ENCODE peak calls at places on chromosome 16, in eight cellular contexts. T, Z, H, L, I, Y, A and G are unnamed samples.

GRCh38 chr16:49010396-49010795 is 271.2 kb downstream of the CBLN1 start:
- DNase-seq in T (no peak), Z (no peak), H (no peak), L (no peak), I (no peak), Y (peak), A (no peak), G (no peak)

GRCh38 chr16:87461466-87461975 is 31.3 kb downstream of the ZCCHC14 start:
- DNase-seq in T (peak), Z (no peak), H (no peak), L (peak), I (no peak), Y (peak), A (peak), G (no peak)

GRCh38 chr16:77212736-77213541 is 13.7 kb downstream of the SYCE1L start:
- DNase-seq in T (peak), Z (no peak), H (no peak), L (peak), I (no peak), Y (peak), A (no peak), G (no peak)

GRCh38 chr16:57341441-57342303 is 16.9 kb upstream of the CCL22 start:
- DNase-seq in T (no peak), Z (peak), H (peak), L (no peak), I (no peak), Y (no peak), A (no peak), G (peak)

GRCh38 chr16:23060458-23061320 is 88.6 kb downstream of the USP31 start:
- DNase-seq in T (peak), Z (peak), H (peak), L (peak), I (peak), Y (peak), A (peak), G (no peak)

GRCh38 chr16:5604770-5605169 is 507.2 kb upstream of the EEF2KMT start:
- DNase-seq in T (no peak), Z (no peak), H (no peak), L (no peak), I (no peak), Y (no peak), A (no peak), G (no peak)

GRCh38 chr16:65285128-65286120 is 163.6 kb upstream of the CDH11 start:
- DNase-seq in T (no peak), Z (peak), H (no peak), L (no peak), I (no peak), Y (no peak), A (no peak), G (no peak)

GRCh38 chr16:18958621-18959578 is 24.8 kb upstream of the TMC7 start:
- DNase-seq in T (peak), Z (peak), H (no peak), L (no peak), I (no peak), Y (no peak), A (no peak), G (no peak)

GRCh38 chr16:85316944-85317343 is 204.7 kb upstream of the CIBAR2 start:
- DNase-seq in T (no peak), Z (no peak), H (no peak), L (no peak), I (no peak), Y (no peak), A (no peak), G (no peak)

GRCh38 chr16:15988268-15989013 is 39.0 kb downstream of the ABCC1 start:
- DNase-seq in T (no peak), Z (no peak), H (no peak), L (no peak), I (no peak), Y (no peak), A (no peak), G (no peak)

GRCh38 chr16:1377406-1378010 is 25.8 kb downstream of the GNPTG start:
- DNase-seq in T (no peak), Z (no peak), H (no peak), L (no peak), I (no peak), Y (no peak), A (no peak), G (no peak)

GRCh38 chr16:48901712-48902374 is 291.9 kb upstream of the N4BP1 start:
- DNase-seq in T (no peak), Z (no peak), H (no peak), L (no peak), I (no peak), Y (no peak), A (peak), G (no peak)

GRCh38 chr16:26961459-26961858 is 105.3 kb upstream of the C16orf82 start:
- DNase-seq in T (no peak), Z (no peak), H (no peak), L (no peak), I (peak), Y (no peak), A (no peak), G (no peak)

GRCh38 chr16:30958164-30959083 is 870 bp downstream of the SETD1A start:
- DNase-seq in T (peak), Z (peak), H (no peak), L (peak), I (no peak), Y (peak), A (no peak), G (no peak)

GRCh38 chr16:26394409-26394808 is 672.3 kb upstream of the C16orf82 start:
- DNase-seq in T (no peak), Z (no peak), H (no peak), L (no peak), I (no peak), Y (no peak), A (no peak), G (no peak)

GRCh38 chr16:4679156-4679853 is 14.1 kb upstream of the NUDT16L1 start:
- DNase-seq in T (no peak), Z (no peak), H (no peak), L (peak), I (no peak), Y (peak), A (no peak), G (no peak)

GRCh38 chr16:50335198-50335958 is 33.4 kb downstream of the BRD7 start:
- DNase-seq in T (no peak), Z (no peak), H (no peak), L (no peak), I (no peak), Y (no peak), A (no peak), G (no peak)

GRCh38 chr16:85421338-85422123 is 191.6 kb upstream of the GSE1 start:
- DNase-seq in T (no peak), Z (no peak), H (no peak), L (peak), I (no peak), Y (peak), A (no peak), G (no peak)

GRCh38 chr16:3171181-3171854 is 16.7 kb upstream of the OR1F1 start:
- DNase-seq in T (no peak), Z (no peak), H (no peak), L (peak), I (no peak), Y (no peak), A (no peak), G (no peak)

GRCh38 chr16:80703391-80704071 is 100.9 kb downstream of the CDYL2 start:
- DNase-seq in T (no peak), Z (no peak), H (no peak), L (no peak), I (no peak), Y (no peak), A (no peak), G (no peak)

GRCh38 chr16:23835390-23836077 is at the start of gene PRKCB:
- DNase-seq in T (peak), Z (peak), H (no peak), L (peak), I (no peak), Y (peak), A (peak), G (no peak)

GRCh38 chr16:66025751-66026150 is 340.7 kb upstream of the CDH5 start:
- DNase-seq in T (no peak), Z (no peak), H (no peak), L (no peak), I (no peak), Y (no peak), A (no peak), G (no peak)

GRCh38 chr16:177394-177822 is 928 bp downstream of the HBA1 start:
- DNase-seq in T (no peak), Z (no peak), H (no peak), L (no peak), I (no peak), Y (no peak), A (no peak), G (no peak)

GRCh38 chr16:8655184-8655717 is 19.2 kb upstream of the ABAT start:
- DNase-seq in T (peak), Z (peak), H (no peak), L (no peak), I (peak), Y (no peak), A (no peak), G (no peak)

GRCh38 chr16:3059041-3059722 is 6.3 kb upstream of the IL32 start:
- DNase-seq in T (peak), Z (peak), H (peak), L (peak), I (peak), Y (peak), A (peak), G (peak)

GRCh38 chr16:75236736-75237397 is 14.6 kb downstream of the BCAR1 start:
- DNase-seq in T (no peak), Z (no peak), H (no peak), L (no peak), I (no peak), Y (no peak), A (peak), G (no peak)

GRCh38 chr16:77214411-77215138 is 15.4 kb downstream of the SYCE1L start:
- DNase-seq in T (no peak), Z (no peak), H (no peak), L (no peak), I (no peak), Y (no peak), A (no peak), G (no peak)

GRCh38 chr16:4511441-4512082 is 27.0 kb downstream of the CDIP1 start:
- DNase-seq in T (peak), Z (peak), H (no peak), L (no peak), I (peak), Y (no peak), A (no peak), G (no peak)

GRCh38 chr16:59510008-59510424 is 775.9 kb upstream of the GOT2 start:
- DNase-seq in T (no peak), Z (no peak), H (no peak), L (no peak), I (no peak), Y (no peak), A (no peak), G (no peak)

GRCh38 chr16:58497468-58497867 is 2.5 kb upstream of the NDRG4 start:
- DNase-seq in T (no peak), Z (no peak), H (no peak), L (no peak), I (no peak), Y (no peak), A (peak), G (no peak)

GRCh38 chr16:1863681-1864460 is 8.1 kb downstream of the MEIOB start:
- DNase-seq in T (no peak), Z (peak), H (peak), L (no peak), I (no peak), Y (no peak), A (no peak), G (peak)

GRCh38 chr16:11079657-11080187 is 135.4 kb downstream of the CLEC16A start:
- DNase-seq in T (no peak), Z (peak), H (peak), L (no peak), I (no peak), Y (no peak), A (peak), G (peak)

GRCh38 chr16:51268237-51268636 is 117.2 kb upstream of the SALL1 start:
- DNase-seq in T (no peak), Z (no peak), H (no peak), L (no peak), I (no peak), Y (no peak), A (no peak), G (no peak)

GRCh38 chr16:50933257-50933656 is 191.4 kb downstream of the CYLD start:
- DNase-seq in T (no peak), Z (no peak), H (no peak), L (no peak), I (no peak), Y (no peak), A (no peak), G (no peak)

GRCh38 chr16:11632455-11632921 is 35.8 kb upstream of the SNN start:
- DNase-seq in T (no peak), Z (peak), H (peak), L (peak), I (no peak), Y (peak), A (peak), G (peak)

GRCh38 chr16:12318661-12319463 is 342.3 kb downstream of the SNX29 start:
- DNase-seq in T (no peak), Z (peak), H (no peak), L (no peak), I (no peak), Y (no peak), A (no peak), G (no peak)

GRCh38 chr16:89358030-89359005 is 132.0 kb downstream of the ANKRD11 start:
- DNase-seq in T (no peak), Z (no peak), H (no peak), L (no peak), I (peak), Y (no peak), A (no peak), G (no peak)

GRCh38 chr16:89357460-89357859 is 132.9 kb downstream of the ANKRD11 start:
- DNase-seq in T (peak), Z (no peak), H (no peak), L (no peak), I (peak), Y (no peak), A (no peak), G (no peak)

GRCh38 chr16:89355036-89355435 is 135.3 kb downstream of the ANKRD11 start:
- DNase-seq in T (no peak), Z (no peak), H (no peak), L (no peak), I (no peak), Y (no peak), A (no peak), G (no peak)

GRCh38 chr16:89355686-89356085 is 134.7 kb downstream of the ANKRD11 start:
- DNase-seq in T (no peak), Z (no peak), H (no peak), L (no peak), I (no peak), Y (no peak), A (no peak), G (no peak)

GRCh38 chr16:89357055-89357454 is 133.3 kb downstream of the ANKRD11 start:
- DNase-seq in T (no peak), Z (no peak), H (no peak), L (no peak), I (no peak), Y (no peak), A (no peak), G (no peak)
- TF ChIP-seq CTCF in T (no peak), Z (no peak), H (no peak), L (no peak), I (no peak), Y (no peak), A (no peak), G (no peak)

GRCh38 chr16:79051313-79051712 is 549.2 kb downstream of the MAF start:
- DNase-seq in T (no peak), Z (no peak), H (no peak), L (no peak), I (no peak), Y (no peak), A (no peak), G (no peak)

GRCh38 chr16:79049040-79049439 is 551.5 kb downstream of the MAF start:
- DNase-seq in T (no peak), Z (no peak), H (no peak), L (no peak), I (no peak), Y (no peak), A (no peak), G (no peak)

GRCh38 chr16:79045191-79045590 is 555.3 kb downstream of the MAF start:
- DNase-seq in T (no peak), Z (no peak), H (no peak), L (no peak), I (no peak), Y (no peak), A (no peak), G (no peak)

GRCh38 chr16:79050063-79050462 is 550.5 kb downstream of the MAF start:
- DNase-seq in T (no peak), Z (no peak), H (no peak), L (no peak), I (no peak), Y (no peak), A (no peak), G (no peak)

GRCh38 chr16:79047337-79047736 is 553.2 kb downstream of the MAF start:
- DNase-seq in T (no peak), Z (no peak), H (no peak), L (no peak), I (no peak), Y (no peak), A (no peak), G (no peak)
- TF ChIP-seq CTCF in T (peak), Z (no peak), H (no peak), L (peak), I (peak), Y (peak), A (peak), G (no peak)

GRCh38 chr16:17063156-17063555 is 407.6 kb downstream of the XYLT1 start:
- DNase-seq in T (no peak), Z (no peak), H (no peak), L (no peak), I (peak), Y (no peak), A (no peak), G (no peak)
- TF ChIP-seq CTCF in T (no peak), Z (no peak), H (no peak), L (no peak), I (no peak), Y (no peak), A (no peak), G (no peak)

GRCh38 chr16:68779891-68780290 is 42.8 kb downstream of the CDH1 start:
- DNase-seq in T (no peak), Z (no peak), H (no peak), L (no peak), I (no peak), Y (no peak), A (no peak), G (no peak)

GRCh38 chr16:68784226-68784625 is 47.1 kb downstream of the CDH1 start:
- DNase-seq in T (no peak), Z (no peak), H (no peak), L (no peak), I (no peak), Y (no peak), A (no peak), G (no peak)

GRCh38 chr16:68781784-68782183 is 44.7 kb downstream of the CDH1 start:
- DNase-seq in T (no peak), Z (no peak), H (no peak), L (no peak), I (peak), Y (no peak), A (no peak), G (no peak)

GRCh38 chr16:68784721-68785120 is 47.6 kb downstream of the CDH1 start:
- DNase-seq in T (no peak), Z (no peak), H (no peak), L (no peak), I (no peak), Y (no peak), A (no peak), G (no peak)

GRCh38 chr16:68782198-68783174 is 45.4 kb downstream of the CDH1 start:
- DNase-seq in T (no peak), Z (no peak), H (no peak), L (no peak), I (peak), Y (no peak), A (no peak), G (no peak)
- TF ChIP-seq CTCF in T (no peak), Z (no peak), H (no peak), L (no peak), I (no peak), Y (no peak), A (no peak), G (no peak)

DNA sequence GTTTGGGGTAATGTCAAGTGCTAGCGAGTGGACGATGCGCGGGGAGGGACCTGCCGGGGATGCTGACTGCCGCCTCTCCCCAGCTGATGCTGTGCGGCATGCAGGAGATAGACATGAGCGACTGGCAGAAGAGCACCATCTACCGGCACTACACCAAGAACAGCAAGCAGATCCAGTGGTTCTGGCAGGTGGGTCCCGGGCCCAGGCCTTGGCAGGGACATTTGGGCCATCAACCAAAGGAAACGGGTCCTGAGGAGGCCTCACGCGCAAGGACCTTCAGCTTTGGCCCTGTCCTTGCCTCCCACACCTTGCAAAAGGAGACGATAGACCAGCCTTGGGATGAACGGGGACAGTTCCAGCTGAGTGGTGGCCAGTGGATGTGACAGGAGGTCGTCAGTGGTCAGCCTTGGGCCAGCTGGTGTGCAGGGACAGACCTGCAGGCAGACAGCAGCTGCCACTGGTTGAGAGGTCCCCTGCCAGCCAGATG is 13.6 kb upstream of the CLEC18A start:
- DNase-seq in T (no peak), Z (no peak), H (no peak), L (peak), I (no peak), Y (no peak), A (peak), G (no peak)
- TF ChIP-seq CTCF in T (no peak), Z (peak), H (no peak), L (no peak), I (no peak), Y (peak), A (no peak), G (peak)

GRCh38 chr16:35239561-35239960 is 1780.1 kb downstream of the TP53TG3F start:
- DNase-seq in T (no peak), Z (no peak), H (no peak), L (no peak), I (no peak), Y (no peak), A (no peak), G (no peak)
- TF ChIP-seq CTCF in T (no peak), Z (no peak), H (no peak), L (no peak), I (no peak), Y (no peak), A (no peak), G (no peak)

GRCh38 chr16:55039042-55039441 is 108.4 kb downstream of the IRX5 start:
- DNase-seq in T (no peak), Z (no peak), H (no peak), L (no peak), I (no peak), Y (no peak), A (peak), G (no peak)

GRCh38 chr16:55040366-55041086 is 109.9 kb downstream of the IRX5 start:
- DNase-seq in T (no peak), Z (no peak), H (no peak), L (no peak), I (no peak), Y (no peak), A (peak), G (no peak)

GRCh38 chr16:55039931-55040330 is 109.3 kb downstream of the IRX5 start:
- DNase-seq in T (no peak), Z (no peak), H (no peak), L (no peak), I (no peak), Y (no peak), A (peak), G (no peak)

GRCh38 chr16:55041540-55042234 is 111.0 kb downstream of the IRX5 start:
- DNase-seq in T (no peak), Z (no peak), H (no peak), L (no peak), I (no peak), Y (no peak), A (peak), G (no peak)

GRCh38 chr16:55039511-55039910 is 108.8 kb downstream of the IRX5 start:
- DNase-seq in T (no peak), Z (no peak), H (no peak), L (no peak), I (no peak), Y (no peak), A (peak), G (no peak)
- TF ChIP-seq CTCF in T (no peak), Z (no peak), H (no peak), L (no peak), I (no peak), Y (no peak), A (no peak), G (no peak)

DNA sequence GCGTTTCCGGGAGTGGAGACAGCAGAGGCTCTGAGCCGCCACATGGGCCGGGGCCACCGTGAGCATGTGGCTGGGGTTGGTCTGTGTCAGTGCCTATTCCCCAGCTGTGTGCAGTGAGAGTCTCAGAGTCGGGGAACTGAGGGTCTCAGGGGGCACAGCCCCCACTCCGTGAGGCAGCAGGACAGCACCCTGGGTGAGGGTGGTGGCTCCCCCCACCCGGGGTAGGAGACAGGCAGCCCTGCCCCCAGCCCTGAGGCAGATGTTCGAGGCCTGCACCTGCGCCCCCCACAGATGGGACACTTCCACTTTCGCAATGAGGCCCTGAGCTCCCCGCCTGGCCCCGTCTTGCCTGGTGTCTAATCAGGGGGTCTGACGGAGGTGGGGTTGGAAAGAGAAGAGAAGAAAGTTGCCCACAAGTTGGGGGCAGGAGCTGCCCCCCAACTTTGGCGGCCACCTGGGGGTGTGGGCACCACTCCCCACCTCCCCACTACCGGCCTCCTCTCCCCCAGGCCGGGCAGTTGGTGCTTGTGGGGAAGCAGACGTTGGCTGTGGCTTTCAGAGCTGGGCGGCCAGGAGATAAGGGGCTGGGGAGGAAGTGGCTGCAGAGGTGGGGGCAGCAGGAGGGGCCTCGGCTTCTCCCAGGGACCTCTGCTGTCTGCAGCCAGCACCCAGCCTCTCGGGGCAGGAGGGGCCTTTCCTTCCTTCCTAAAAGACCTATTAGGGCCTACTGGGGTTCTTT is 1.8 kb upstream of the CBFA2T3 start:
- DNase-seq in T (no peak), Z (no peak), H (no peak), L (no peak), I (peak), Y (no peak), A (no peak), G (no peak)
- TF ChIP-seq CTCF in T (no peak), Z (no peak), H (no peak), L (no peak), I (no peak), Y (no peak), A (no peak), G (no peak)